ENCODE peak calls at places on chromosomes 3 and 15, in four cellular contexts. Z is fibroblast of lung; H is activated T-helper 1 cell treated with anti-CD3 and anti-CD28 coated beads, Interleukin-12 subunit alpha, Interleukin-12 subunit beta, Interleukin-2, Interleukin-4 antibody, amounts not matched to agents 30 ng/mL and 10 ng/mL and 1 ng/mL, durations not matched to agents 14 hours and 24 hours and 36 hours; E is T-helper 1 cell. W is an unnamed sample.

GRCh38 chr3:80696280-80696679 is 928.5 kb upstream of the ROBO1 start:
- DNase-seq in Z (no peak), H (no peak), E (no peak), W (peak)

GRCh38 chr3:15295506-15295905 is 36.9 kb downstream of the SH3BP5 start:
- DNase-seq in Z (peak), H (no peak), E (no peak), W (no peak)

GRCh38 chr15:29870495-29871151 is 48.4 kb upstream of the TJP1 start:
- DNase-seq in Z (no peak), H (no peak), E (no peak), W (no peak)

GRCh38 chr15:34708422-34708821 is 46.4 kb downstream of the GJD2 start:
- DNase-seq in Z (peak), H (no peak), E (no peak), W (peak)

GRCh38 chr15:77192451-77192850 is 121.5 kb upstream of the TSPAN3 start:
- DNase-seq in Z (no peak), H (no peak), E (no peak), W (peak)

GRCh38 chr15:23569513-23569912 is 4.0 kb downstream of the MKRN3 start:
- DNase-seq in Z (no peak), H (no peak), E (no peak), W (no peak)

GRCh38 chr3:123546133-123546755 is 38.6 kb downstream of the HACD2 start:
- DNase-seq in Z (peak), H (no peak), E (no peak), W (no peak)

GRCh38 chr3:177776656-177777055 is 579.4 kb upstream of the TBL1XR1 start:
- DNase-seq in Z (peak), H (no peak), E (no peak), W (peak)

GRCh38 chr3:12679468-12679867 is 15.6 kb upstream of the RAF1 start:
- DNase-seq in Z (peak), H (no peak), E (no peak), W (no peak)

GRCh38 chr3:167887096-167887495 is 151.6 kb downstream of the SERPINI1 start:
- DNase-seq in Z (peak), H (no peak), E (no peak), W (no peak)

GRCh38 chr15:40955141-40955903 is 2.1 kb downstream of the CHAC1 start:
- DNase-seq in Z (no peak), H (no peak), E (no peak), W (no peak)

GRCh38 chr3:100928638-100929428 is 64.4 kb downstream of the ABI3BP start:
- DNase-seq in Z (peak), H (no peak), E (no peak), W (no peak)

GRCh38 chr3:99808163-99808794 is 9.4 kb upstream of the CMSS1 start:
- DNase-seq in Z (peak), H (no peak), E (no peak), W (peak)

GRCh38 chr15:70609919-70610318 is 153.4 kb downstream of the UACA start:
- DNase-seq in Z (no peak), H (no peak), E (no peak), W (no peak)

GRCh38 chr3:94417963-94418455 is 355.1 kb downstream of the NSUN3 start:
- DNase-seq in Z (no peak), H (no peak), E (no peak), W (no peak)

GRCh38 chr3:152385761-152386160 is 117.0 kb downstream of the MBNL1 start:
- DNase-seq in Z (peak), H (no peak), E (no peak), W (peak)

GRCh38 chr3:151987893-151988292 is 114.5 kb downstream of the SUCNR1 start:
- DNase-seq in Z (no peak), H (no peak), E (no peak), W (no peak)

GRCh38 chr3:52636673-52637072 is 49.0 kb downstream of the PBRM1 start:
- DNase-seq in Z (no peak), H (no peak), E (no peak), W (peak)

GRCh38 chr15:88487796-88488523 is 20.5 kb downstream of the MRPS11 start:
- DNase-seq in Z (no peak), H (no peak), E (no peak), W (peak)

GRCh38 chr3:64392001-64392400 is 166.7 kb upstream of the PRICKLE2 start:
- DNase-seq in Z (no peak), H (no peak), E (no peak), W (no peak)

GRCh38 chr3:51283421-51283820 is 101.7 kb upstream of the MANF start:
- DNase-seq in Z (no peak), H (no peak), E (no peak), W (no peak)

GRCh38 chr3:58963928-58964497 is 85.8 kb downstream of the CFAP20DC start:
- DNase-seq in Z (peak), H (no peak), E (no peak), W (no peak)

GRCh38 chr3:49471856-49472495 is 1.9 kb downstream of the DAG1 start:
- DNase-seq in Z (no peak), H (no peak), E (no peak), W (peak)

GRCh38 chr15:22979699-22980188 is 424 bp downstream of the CYFIP1 start:
- DNase-seq in Z (no peak), H (no peak), E (no peak), W (peak)

GRCh38 chr15:33218071-33218491 is 23.6 kb upstream of the FMN1 start:
- DNase-seq in Z (no peak), H (no peak), E (no peak), W (no peak)

GRCh38 chr3:136929984-136930671 is 27.7 kb upstream of the IL20RB start:
- DNase-seq in Z (peak), H (no peak), E (no peak), W (no peak)

GRCh38 chr3:160665231-160665630 is 11.7 kb upstream of the ARL14 start:
- DNase-seq in Z (no peak), H (no peak), E (no peak), W (no peak)

GRCh38 chr3:128805771-128806170 is 73.6 kb upstream of the ACAD9 start:
- DNase-seq in Z (peak), H (no peak), E (no peak), W (no peak)

GRCh38 chr3:62370112-62371031 is 3.0 kb downstream of the FEZF2 start:
- DNase-seq in Z (no peak), H (no peak), E (no peak), W (peak)

GRCh38 chr15:85504739-85505676 is 124.6 kb downstream of the AKAP13 start:
- DNase-seq in Z (peak), H (peak), E (no peak), W (peak)

GRCh38 chr3:16300881-16301359 is 35.9 kb downstream of the OXNAD1 start:
- DNase-seq in Z (no peak), H (peak), E (no peak), W (no peak)

GRCh38 chr15:48330855-48331795 is at the start of gene DUT:
- DNase-seq in Z (peak), H (peak), E (peak), W (peak)

GRCh38 chr15:57319226-57319918 is 56.9 kb upstream of the CGNL1 start:
- DNase-seq in Z (no peak), H (no peak), E (no peak), W (no peak)

GRCh38 chr15:60343221-60343970 is 54.4 kb downstream of the ANXA2 start:
- DNase-seq in Z (no peak), H (no peak), E (no peak), W (no peak)

GRCh38 chr3:52771334-52771681 is 568 bp upstream of the NEK4 start:
- DNase-seq in Z (no peak), H (no peak), E (no peak), W (peak)